ENCODE peak calls at places on chromosomes 7 and 10, in six cellular contexts. K is H9, X is IMR-90, E is mesendoderm, F is GM23248, I is astrocyte. Z is an unnamed sample.

GRCh38 chr7:129308047-129308446 is 83.2 kb downstream of the AHCYL2 start:
- DNase-seq in K (no peak), X (peak), E (no peak), I (peak), F (peak), Z (peak)

GRCh38 chr10:120506674-120507073 is 49.6 kb downstream of the PLPP4 start:
- DNase-seq in K (no peak), F (peak), E (peak), I (peak), X (no peak), Z (no peak)

GRCh38 chr7:2863461-2864066 is 19.5 kb upstream of the GNA12 start:
- DNase-seq in I (peak), E (peak), K (peak), F (peak), X (peak), Z (peak)

GRCh38 chr7:115779561-115779960 is 251.0 kb downstream of the TFEC start:
- DNase-seq in E (no peak), K (no peak), F (peak), X (peak), I (no peak), Z (no peak)

GRCh38 chr7:44221231-44221791 is 20.5 kb downstream of the YKT6 start:
- DNase-seq in F (peak), X (no peak), K (no peak), I (no peak), E (no peak), Z (no peak)

GRCh38 chr7:43077732-43078391 is 34.6 kb upstream of the HECW1 start:
- DNase-seq in X (peak), K (peak), I (peak), F (peak), E (peak), Z (peak)

GRCh38 chr7:158325530-158326381 is 261.9 kb downstream of the PTPRN2 start:
- DNase-seq in I (peak), X (no peak), K (peak), F (no peak), E (peak), Z (peak)

GRCh38 chr7:127792528-127793342 is 140.7 kb downstream of the SND1 start:
- DNase-seq in F (peak), I (no peak), X (no peak), K (peak), E (peak), Z (peak)

GRCh38 chr7:157016024-157016351 is 5.5 kb upstream of the MNX1 start:
- DNase-seq in X (no peak), I (no peak), E (peak), F (no peak), K (no peak), Z (no peak)

GRCh38 chr7:120273476-120273975 is 551 bp downstream of the KCND2 start:
- DNase-seq in X (no peak), F (peak), I (peak), K (peak), E (peak), Z (peak)

GRCh38 chr7:106425017-106425719 is 140.4 kb upstream of the NAMPT start:
- DNase-seq in I (peak), K (no peak), E (no peak), F (peak), X (peak), Z (no peak)

GRCh38 chr10:52950578-52950977 is 178.0 kb upstream of the MBL2 start:
- DNase-seq in K (peak), I (no peak), X (no peak), E (peak), F (no peak), Z (peak)

GRCh38 chr7:102302025-102302424 is 15.4 kb downstream of the SH2B2 start:
- DNase-seq in K (no peak), F (no peak), I (no peak), X (no peak), E (no peak), Z (no peak)
- H3K9ac ChIP-seq in K (no peak), F (no peak), I (no peak), X (no peak), E (no peak), Z (no peak)

DNA sequence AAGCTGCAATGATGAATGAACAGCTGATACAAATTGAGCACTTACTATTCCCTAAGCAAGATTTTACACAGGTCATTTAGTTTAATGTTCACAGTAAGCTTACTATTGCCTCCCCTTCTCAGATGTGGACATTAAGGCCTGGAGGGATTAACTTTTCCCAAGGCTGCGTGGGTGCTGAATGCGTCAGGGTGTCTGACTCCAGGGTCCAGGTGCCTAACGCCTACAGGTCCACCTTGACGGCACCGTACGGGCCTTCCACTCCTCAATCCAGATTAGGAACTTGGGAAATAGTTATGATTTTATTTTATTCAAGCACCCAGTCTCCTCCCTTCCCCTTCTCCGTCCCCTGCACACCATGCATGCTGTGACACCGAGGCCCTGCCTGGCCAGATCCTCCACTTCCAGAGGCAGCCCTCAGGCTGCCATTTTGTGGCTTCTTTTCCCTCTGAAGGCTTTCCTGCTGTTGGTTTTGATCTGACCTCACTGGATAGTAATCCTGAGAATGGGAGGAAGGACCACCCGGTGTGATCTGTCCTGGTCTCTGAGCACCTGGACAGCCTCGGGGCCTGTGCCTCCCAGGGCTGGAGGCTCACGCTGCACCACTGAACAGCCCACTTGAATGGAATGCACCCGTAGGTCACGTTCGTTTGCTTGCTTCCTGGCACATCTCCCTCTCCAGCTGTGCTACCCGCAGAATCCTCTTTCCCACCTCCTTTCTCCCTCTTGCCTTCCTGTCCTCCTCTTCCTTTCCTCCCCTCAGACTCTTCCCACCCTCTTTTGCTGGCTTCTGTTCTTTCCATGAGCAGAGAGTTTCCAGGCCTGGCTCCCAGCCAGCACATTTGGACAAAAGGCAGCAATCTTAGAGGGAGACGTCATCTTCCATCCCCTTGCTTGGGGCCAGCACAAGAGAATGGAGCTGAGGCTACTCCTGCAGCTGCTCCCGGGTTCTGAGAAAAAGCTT is 14.4 kb downstream of the DENND2A start:
- DNase-seq in E (peak), X (peak), F (peak), I (peak), K (peak), Z (no peak)
- H3K9ac ChIP-seq in E (peak), X (peak), F (peak), I (peak), K (no peak), Z (no peak)

GRCh38 chr7:130957140-130957513 is 223.1 kb upstream of the KLF14 start:
- DNase-seq in X (no peak), I (no peak), E (no peak), K (no peak), F (peak), Z (no peak)
- H3K9ac ChIP-seq in X (peak), I (peak), E (no peak), K (no peak), F (peak), Z (no peak)

GRCh38 chr7:155298834-155299538 is 1.3 kb downstream of the INSIG1 start:
- DNase-seq in E (peak), X (peak), F (peak), I (peak), K (peak), Z (no peak)

GRCh38 chr7:155298288-155298833 is 683 bp downstream of the INSIG1 start:
- DNase-seq in X (no peak), E (peak), K (no peak), I (no peak), F (peak), Z (no peak)

GRCh38 chr7:155297517-155298287 is at the start of gene INSIG1:
- DNase-seq in X (peak), F (peak), I (peak), E (peak), K (peak), Z (no peak)

GRCh38 chr7:155300641-155301452 is 3.2 kb downstream of the INSIG1 start:
- DNase-seq in E (no peak), I (no peak), F (no peak), K (no peak), X (no peak), Z (no peak)

DNA sequence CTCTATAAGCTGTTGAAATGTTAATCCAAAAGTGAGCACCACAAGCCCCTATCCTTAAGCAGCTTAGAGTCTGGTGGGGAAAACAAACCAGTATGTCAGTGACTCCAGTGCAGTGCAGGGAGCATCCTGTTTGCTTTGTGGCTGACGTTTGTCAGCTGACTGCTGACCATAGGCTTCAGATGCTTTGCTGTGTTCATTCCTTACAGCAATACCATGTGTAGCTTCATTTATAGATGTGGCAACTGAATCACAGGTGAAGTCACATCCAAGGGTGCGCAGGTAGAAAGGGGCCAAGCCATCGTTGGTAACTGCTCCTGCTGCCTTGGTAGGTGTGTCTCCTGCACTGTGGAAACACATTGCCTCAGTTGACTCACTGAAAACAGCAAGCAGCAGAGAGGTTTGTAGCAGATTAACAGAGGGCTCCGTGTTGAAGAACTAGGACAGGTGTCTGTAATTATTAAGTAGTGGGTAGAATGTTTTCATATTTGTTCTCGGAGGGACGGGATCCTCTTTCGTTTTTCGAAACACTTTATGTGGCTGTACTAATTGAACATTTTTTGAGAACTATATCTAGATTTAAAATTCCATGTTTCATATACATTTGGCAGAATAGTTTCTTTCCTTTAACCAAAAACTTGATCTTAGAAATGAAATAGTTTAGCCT is 2.0 kb downstream of the INSIG1 start:
- DNase-seq in E (no peak), F (peak), X (no peak), K (no peak), I (no peak), Z (no peak)
- H3K9ac ChIP-seq in E (peak), F (peak), X (peak), K (peak), I (peak), Z (no peak)

GRCh38 chr7:7176421-7177043 is 5.8 kb upstream of the C1GALT1 start:
- DNase-seq in F (peak), I (peak), E (peak), X (peak), K (no peak), Z (peak)
- H3K9ac ChIP-seq in F (peak), I (peak), E (no peak), X (no peak), K (peak), Z (peak)

GRCh38 chr10:61001731-61002122 is 57.7 kb upstream of the RHOBTB1 start:
- DNase-seq in K (no peak), E (peak), I (no peak), X (no peak), F (no peak), Z (no peak)
- H3K9ac ChIP-seq in K (no peak), E (peak), I (peak), X (no peak), F (no peak), Z (peak)

DNA sequence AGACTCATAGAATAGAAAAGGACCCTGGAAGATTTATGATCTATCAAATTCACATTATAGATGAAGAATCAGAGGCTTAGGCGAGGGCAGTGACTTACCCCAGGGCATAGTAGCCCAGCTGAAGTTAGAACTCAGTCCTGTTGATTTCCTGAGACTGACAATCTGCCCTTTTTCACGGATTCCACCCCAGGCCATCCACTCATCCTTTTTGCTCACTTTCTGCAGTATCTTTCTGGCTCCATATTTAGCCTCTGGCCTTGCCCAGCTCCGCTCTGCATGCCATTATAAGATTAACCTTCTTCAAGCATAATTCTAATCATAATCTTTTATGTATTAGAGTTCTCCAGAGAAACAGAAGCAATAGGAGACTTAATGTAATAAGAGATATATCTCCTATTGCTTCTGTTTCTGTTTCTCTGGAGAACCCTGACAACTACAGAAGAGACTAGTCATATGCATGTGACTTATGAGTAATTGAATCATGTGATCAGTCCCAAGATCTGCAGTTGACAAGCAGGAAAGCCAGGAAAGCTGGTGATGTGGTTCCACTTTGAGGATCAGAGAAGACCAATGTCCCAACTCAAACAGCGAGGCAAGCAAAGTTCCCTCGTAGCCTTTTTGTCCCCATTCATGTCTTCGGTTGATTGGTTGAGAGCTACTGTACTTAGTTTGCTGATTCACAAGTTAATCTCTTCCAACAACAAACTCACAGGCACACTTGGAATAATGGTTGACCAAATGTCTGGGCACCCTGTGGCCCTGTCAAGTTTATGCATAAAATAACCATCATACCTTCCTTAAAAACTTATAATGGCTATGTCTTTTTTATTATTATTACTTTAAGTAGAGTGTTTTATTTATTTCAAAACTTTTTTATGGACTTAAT is 412.1 kb downstream of the SUGCT start:
- DNase-seq in F (peak), I (no peak), K (no peak), X (peak), E (no peak), Z (no peak)
- H3K9ac ChIP-seq in F (no peak), I (no peak), K (no peak), X (no peak), E (no peak), Z (no peak)

GRCh38 chr10:71431216-71431944 is 34.7 kb downstream of the CDH23 start:
- DNase-seq in K (no peak), X (no peak), E (no peak), F (no peak), I (no peak), Z (no peak)
- H3K9ac ChIP-seq in K (no peak), X (no peak), E (no peak), F (no peak), I (no peak), Z (no peak)

GRCh38 chr7:30207376-30207775 is 72.6 kb downstream of the MTURN start:
- DNase-seq in E (no peak), K (no peak), I (no peak), F (no peak), X (no peak), Z (no peak)
- H3K9ac ChIP-seq in E (no peak), K (no peak), I (no peak), F (no peak), X (no peak), Z (no peak)